ENCODE peak calls at places on chromosomes 4 and X, in seven cellular contexts. C is psoas muscle, B is lung, N is adrenal gland, Z is uterus, V is dorsolateral prefrontal cortex, T is cardiac muscle cell. K is an unnamed sample.

GRCh38 chr4:74670583-74670982 is 123.7 kb downstream of the BTC start:
- DNase-seq in C (no peak), B (no peak), N (no peak), Z (no peak), V (no peak), T (no peak), K (no peak)

GRCh38 chrX:36116222-36116621 is 196.7 kb downstream of the CFAP47 start:
- DNase-seq in C (no peak), B (no peak), N (no peak), Z (no peak), V (no peak), T (no peak), K (no peak)

GRCh38 chrX:13087322-13088154 is 43.1 kb upstream of the FAM9C start:
- DNase-seq in C (no peak), B (no peak), N (no peak), Z (no peak), V (no peak), T (no peak), K (no peak)

GRCh38 chr4:64503945-64504675 is 94.9 kb upstream of the TECRL start:
- DNase-seq in C (no peak), B (no peak), N (no peak), Z (no peak), V (no peak), T (peak), K (no peak)

GRCh38 chr4:100268807-100269206 is 78.5 kb upstream of the DDIT4L start:
- DNase-seq in C (no peak), B (no peak), N (no peak), Z (no peak), V (no peak), T (no peak), K (no peak)

GRCh38 chr4:138898282-138898681 is 117.3 kb upstream of the NOCT start:
- DNase-seq in C (no peak), B (no peak), N (no peak), Z (no peak), V (no peak), T (no peak), K (no peak)

GRCh38 chrX:123087326-123087725 is 96.8 kb upstream of the GRIA3 start:
- DNase-seq in C (no peak), B (no peak), N (no peak), Z (no peak), V (no peak), T (no peak), K (no peak)

GRCh38 chr4:56345461-56345860 is 41.8 kb downstream of the AASDH start:
- DNase-seq in C (no peak), B (no peak), N (no peak), Z (no peak), V (no peak), T (no peak), K (no peak)

GRCh38 chr4:1251773-1252066 is 2.8 kb upstream of the CTBP1 start:
- DNase-seq in C (peak), B (no peak), N (no peak), Z (no peak), V (no peak), T (no peak), K (no peak)

GRCh38 chr4:1249148-1249730 is 309 bp upstream of the CTBP1 start:
- DNase-seq in C (peak), B (peak), N (peak), Z (peak), V (peak), T (peak), K (peak)

GRCh38 chr4:1250921-1251772 is 2.2 kb upstream of the CTBP1 start:
- DNase-seq in C (peak), B (no peak), N (peak), Z (no peak), V (no peak), T (no peak), K (peak)

GRCh38 chr4:1249731-1250526 is 999 bp upstream of the CTBP1 start:
- DNase-seq in C (peak), B (peak), N (peak), Z (peak), V (peak), T (no peak), K (no peak)

DNA sequence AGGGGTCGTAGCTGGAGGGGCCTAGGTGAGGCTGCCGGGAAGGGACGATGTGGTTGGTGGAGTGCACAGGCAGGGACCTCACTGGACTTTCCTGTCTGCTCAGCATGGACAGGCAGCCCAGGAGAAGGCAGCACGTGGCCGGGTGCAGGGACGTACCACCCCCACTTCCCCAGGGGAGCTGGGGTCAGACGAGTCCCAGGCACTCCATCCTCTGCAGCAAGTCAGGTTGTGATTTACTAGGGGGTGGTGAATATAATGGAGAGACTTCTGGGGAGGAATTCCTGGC is 1.5 kb upstream of the CTBP1 start:
- DNase-seq in C (no peak), B (no peak), N (peak), Z (no peak), V (no peak), T (no peak), K (peak)
- H3K4me3 ChIP-seq in C (peak), B (no peak), N (no peak), Z (no peak), V (no peak), T (no peak), K (no peak)

DNA sequence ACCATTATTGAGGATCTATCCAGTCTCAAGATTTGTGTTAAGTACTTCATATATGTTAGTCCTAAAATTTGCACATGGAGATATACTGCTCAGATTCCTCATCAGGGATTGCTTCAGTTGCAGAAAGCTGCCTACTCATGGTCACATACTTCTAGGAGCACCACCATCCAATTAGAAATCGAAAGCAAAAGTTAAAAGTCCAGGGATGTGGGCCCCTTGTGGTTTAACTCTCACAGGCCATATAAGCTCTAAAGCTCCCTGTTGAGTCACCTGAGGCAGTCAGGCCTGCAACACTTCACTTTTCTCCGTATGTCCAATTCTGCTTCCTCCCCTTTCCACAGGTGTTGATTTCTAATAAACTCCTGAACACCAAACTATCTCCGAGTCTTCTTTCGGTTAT is 84.2 kb downstream of the CNOT6L start:
- DNase-seq in C (no peak), B (no peak), N (no peak), Z (no peak), V (no peak), T (no peak), K (no peak)
- H3K4me3 ChIP-seq in C (no peak), B (no peak), N (no peak), Z (no peak), V (no peak), T (no peak), K (no peak)

DNA sequence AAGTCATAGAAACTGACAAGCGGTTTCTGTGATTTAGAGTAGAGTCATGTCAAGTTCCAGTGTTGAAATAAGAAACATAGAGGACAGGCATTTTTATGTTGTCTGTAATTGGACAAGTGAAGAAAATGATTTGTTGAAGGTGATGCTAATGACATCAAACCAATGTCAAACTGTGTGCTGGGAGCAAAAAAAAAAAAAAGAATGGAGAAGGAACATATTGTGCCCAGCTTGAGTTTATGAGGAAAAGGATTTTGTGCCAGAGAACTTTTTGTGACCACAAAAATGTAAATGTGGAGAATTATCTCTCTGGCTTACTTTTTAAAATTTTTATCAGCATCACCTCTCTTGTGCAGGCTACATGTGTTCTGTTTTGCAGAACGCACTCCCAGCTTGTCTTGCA is 495.7 kb downstream of the RAPGEF2 start:
- DNase-seq in C (no peak), B (no peak), N (no peak), Z (no peak), V (no peak), T (no peak), K (no peak)
- H3K4me3 ChIP-seq in C (no peak), B (no peak), N (no peak), Z (no peak), V (no peak), T (no peak), K (no peak)

DNA sequence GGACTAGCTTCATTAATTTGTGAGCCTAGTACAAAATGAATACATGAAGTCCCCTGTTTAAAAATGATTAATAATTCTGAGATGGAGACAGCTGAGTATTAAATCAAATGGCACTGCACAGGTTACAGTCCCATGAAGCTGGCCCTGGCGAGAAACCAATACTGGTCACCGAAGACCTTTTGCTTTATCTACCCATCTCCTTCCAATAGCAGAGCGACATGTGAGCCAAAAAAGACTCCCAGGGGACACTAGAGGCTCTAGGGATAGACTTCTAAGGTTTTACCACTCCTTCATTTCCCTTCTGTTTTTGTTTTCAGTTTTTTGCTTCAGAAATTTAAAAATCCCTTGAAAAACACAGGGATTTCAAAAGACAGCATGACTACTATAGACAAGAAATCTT is 97.0 kb upstream of the CCSER1 start:
- DNase-seq in C (no peak), B (no peak), N (no peak), Z (no peak), V (no peak), T (no peak), K (no peak)
- H3K4me3 ChIP-seq in C (no peak), B (no peak), N (no peak), Z (no peak), V (no peak), T (no peak), K (no peak)